ENCODE peak calls at places on chromosomes 3 and 15, in nine cellular contexts. I is sigmoid colon, F is transverse colon, C is H1, X is K562, Z is vagina, A is adrenal gland, J is ovary, H is GM12878. K is an unnamed sample.

GRCh38 chr3:15630646-15631350 is 29.3 kb downstream of the BTD start:
- DNase-seq in A (peak; percentile 60), F (no peak), Z (no peak), C (no peak), H (no peak), X (no peak), J (no peak), I (no peak), K (no peak)

GRCh38 chr15:79168922-79169322 is 78.3 kb upstream of the RASGRF1 start:
- DNase-seq in J (no peak), X (no peak), H (no peak), I (no peak), A (no peak), Z (peak; percentile 46), F (no peak), C (no peak), K (no peak)

GRCh38 chr3:45462522-45463262 is 74.3 kb downstream of the LARS2 start:
- DNase-seq in C (no peak), I (no peak), A (no peak), F (no peak), J (no peak), X (no peak), Z (no peak), H (no peak), K (no peak)

GRCh38 chr3:181712505-181713299 is 977 bp downstream of the SOX2 start:
- DNase-seq in I (no peak), C (no peak), X (no peak), J (no peak), A (no peak), Z (no peak), H (no peak), F (no peak), K (peak; percentile 39)

GRCh38 chr3:116186128-116186527 is 259.2 kb downstream of the LSAMP start:
- DNase-seq in H (no peak), A (no peak), J (no peak), X (no peak), C (no peak), I (no peak), F (no peak), Z (no peak), K (no peak)

GRCh38 chr3:176767385-176767784 is 429.9 kb downstream of the TBL1XR1 start:
- DNase-seq in J (no peak), Z (no peak), X (no peak), I (peak; percentile 72), F (no peak), A (no peak), H (no peak), C (no peak), K (peak; percentile 28)

GRCh38 chr3:45164056-45164455 is 17.9 kb upstream of the CDCP1 start:
- DNase-seq in Z (no peak), H (no peak), C (no peak), J (no peak), A (no peak), I (no peak), X (no peak), F (no peak), K (no peak)

GRCh38 chr3:99753268-99753975 is 64.2 kb upstream of the CMSS1 start:
- DNase-seq in Z (no peak), C (no peak), H (peak; percentile 40), J (peak; percentile 18), I (no peak), X (peak; percentile 7), A (peak; percentile 17), F (no peak), K (no peak)

GRCh38 chr3:21290557-21290956 is 460.5 kb downstream of the ZNF385D start:
- DNase-seq in X (peak; percentile 22), A (no peak), Z (no peak), C (no peak), H (no peak), I (no peak), F (no peak), J (no peak), K (no peak)

GRCh38 chr3:14652-15051 is 181.9 kb upstream of the CHL1 start:
- DNase-seq in H (no peak), J (no peak), Z (no peak), I (no peak), C (no peak), A (no peak), F (no peak), X (no peak), K (no peak)

GRCh38 chr3:30628931-30629590 is 22.7 kb downstream of the TGFBR2 start:
- DNase-seq in C (no peak), Z (no peak), F (no peak), I (no peak), A (peak; percentile 38), X (no peak), J (no peak), H (no peak), K (no peak)

DNA sequence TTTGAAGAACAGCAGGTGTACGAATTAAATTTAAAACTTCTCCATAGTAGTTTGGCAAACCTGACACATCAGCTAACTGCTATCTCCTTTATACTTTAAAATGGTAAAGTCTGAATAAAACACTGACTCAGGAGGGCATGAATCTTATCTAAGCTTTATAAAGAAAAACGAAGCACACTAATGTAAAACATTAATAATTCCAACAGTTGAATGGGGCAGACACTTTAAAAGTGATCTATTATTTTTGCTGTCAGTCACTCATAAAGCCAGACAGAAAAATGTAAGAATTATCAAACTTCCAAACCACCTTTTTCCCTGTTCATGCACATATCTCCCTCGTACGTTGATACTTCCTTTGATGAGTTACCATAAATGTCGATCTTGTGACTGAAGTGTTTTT is 2.6 kb downstream of the ARF4 start:
- DNase-seq in X (no peak), C (no peak), A (no peak), J (no peak), H (no peak), F (no peak), I (no peak), Z (no peak), K (no peak)
- TF ChIP-seq POLR2A in X (no peak), C (no peak), A (no peak), J (no peak), H (no peak), F (no peak), I (no peak), Z (no peak), K (no peak)

GRCh38 chr15:90625037-90625436 is 92.1 kb upstream of the BLM start:
- DNase-seq in Z (no peak), I (no peak), C (no peak), A (no peak), J (no peak), H (no peak), F (no peak), X (no peak), K (no peak)

GRCh38 chr15:90624278-90624930 is 92.7 kb upstream of the BLM start:
- DNase-seq in C (no peak), Z (no peak), A (no peak), F (no peak), H (no peak), I (no peak), J (no peak), X (no peak), K (no peak)

GRCh38 chr15:90623854-90624253 is 93.3 kb upstream of the BLM start:
- DNase-seq in A (no peak), H (no peak), C (no peak), F (no peak), Z (no peak), J (no peak), I (no peak), X (no peak), K (no peak)

GRCh38 chr15:90633361-90633760 is 83.8 kb upstream of the BLM start:
- DNase-seq in A (no peak), Z (no peak), X (no peak), I (no peak), J (no peak), H (no peak), F (no peak), C (no peak), K (no peak)

GRCh38 chr15:90629217-90629616 is 87.9 kb upstream of the BLM start:
- DNase-seq in A (no peak), X (no peak), Z (no peak), C (no peak), I (no peak), H (no peak), F (no peak), J (no peak), K (no peak)
- H3K9me3 ChIP-seq in A (no peaks in the 10 kb centered on the region), X (no peaks in the 10 kb centered on the region), Z (no peaks in the 10 kb centered on the region), C (no peaks in the 10 kb centered on the region), I (no peaks in the 10 kb centered on the region), H (no peaks in the 10 kb centered on the region), F (no peaks in the 10 kb centered on the region), J (no peaks in the 10 kb centered on the region), K (no peaks in the 10 kb centered on the region)

GRCh38 chr15:65936317-65936716 is 67.0 kb downstream of the RAB11A start:
- DNase-seq in C (no peak), X (no peak), H (no peak), J (no peak), I (no peak), F (no peak), A (no peak), Z (no peak), K (no peak)

GRCh38 chr15:65937046-65937445 is 67.8 kb downstream of the RAB11A start:
- DNase-seq in I (no peak), A (no peak), H (no peak), F (no peak), X (no peak), J (no peak), Z (no peak), C (no peak), K (no peak)

GRCh38 chr15:65935391-65935790 is 66.1 kb downstream of the RAB11A start:
- DNase-seq in X (no peak), F (no peak), C (no peak), A (no peak), Z (no peak), J (no peak), H (no peak), I (no peak), K (no peak)

GRCh38 chr15:65939901-65940617 is 70.8 kb downstream of the RAB11A start:
- DNase-seq in H (no peak), F (no peak), X (no peak), J (no peak), A (no peak), I (no peak), C (no peak), Z (no peak), K (peak; percentile 52)

DNA sequence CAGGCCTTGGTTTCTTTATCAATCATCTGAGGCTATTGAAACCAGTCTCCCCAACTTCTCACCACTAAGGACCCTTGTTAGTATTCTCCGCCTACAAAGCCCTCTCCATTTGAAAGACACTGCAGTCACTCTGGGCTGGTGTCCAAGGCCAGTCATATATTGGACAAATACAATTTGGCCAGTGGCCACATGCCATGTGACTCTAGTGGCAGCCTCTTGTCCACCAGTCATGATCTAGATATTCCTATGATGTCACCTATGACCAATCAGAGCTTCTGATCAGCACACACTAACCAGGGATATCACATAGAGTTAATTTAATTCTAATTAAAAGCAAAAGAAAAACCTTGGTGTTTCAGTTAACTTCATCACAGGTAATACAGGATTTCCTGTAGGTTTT is 68.2 kb downstream of the RAB11A start:
- DNase-seq in A (peak; percentile 79), H (no peak), X (peak; percentile 43), Z (no peak), J (no peak), F (no peak), C (no peak), I (no peak), K (peak; percentile 67)
- TF ChIP-seq POLR2A in A (no peak), H (no peak), X (no peak), Z (no peak), J (no peak), F (no peak), C (no peak), I (no peak), K (no peak)

DNA sequence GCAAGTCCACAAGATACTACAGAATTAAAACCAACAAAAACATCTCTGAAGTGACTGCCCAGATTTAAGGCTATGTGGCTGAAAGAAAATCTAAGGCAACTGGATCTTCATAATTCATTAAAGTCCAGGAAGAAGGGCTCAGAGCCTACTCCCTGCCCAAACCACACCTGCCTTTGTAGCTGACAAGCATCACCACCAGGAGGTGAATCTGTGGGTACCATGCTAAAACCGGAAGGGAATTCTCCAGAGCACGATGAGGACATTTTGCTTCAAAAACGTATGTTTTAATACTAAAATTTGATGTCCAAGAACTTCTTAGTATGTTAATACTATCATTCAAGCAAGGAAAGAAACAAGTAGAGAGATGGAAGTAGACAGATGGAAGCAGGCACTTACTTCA is 495.9 kb upstream of the NECTIN3 start:
- DNase-seq in J (no peak), Z (no peak), H (no peak), C (no peak), F (no peak), X (no peak), I (no peak), A (no peak), K (no peak)
- H3K9me3 ChIP-seq in J (no peaks in the 10 kb centered on the region), Z (no peaks in the 10 kb centered on the region), H (no peaks in the 10 kb centered on the region), C (peaks cover 3% of the 10 kb centered on the region), F (no peaks in the 10 kb centered on the region), X (no peaks in the 10 kb centered on the region), I (no peaks in the 10 kb centered on the region), A (no peaks in the 10 kb centered on the region), K (no peaks in the 10 kb centered on the region)